ENCODE peak calls at places on chromosomes 4 and X, in four cellular contexts. One of them, this sample, is unnamed.

GRCh38 chrX:129705988-129706387 is 32.8 kb upstream of the XPNPEP2 start:
- DNase-seq in tibial artery: no peak
- DNase-seq in Caki2: no peak
- DNase-seq in stromal cell of bone marrow: no peak
- DNase-seq in this sample: no peak

GRCh38 chr4:55927776-55928437 is 20.8 kb upstream of the CEP135 start:
- DNase-seq in stromal cell of bone marrow: no peak
- DNase-seq in Caki2: no peak
- DNase-seq in tibial artery: no peak
- DNase-seq in this sample: no peak

GRCh38 chrX:141469469-141469868 is 115.1 kb downstream of the SPANXA1 start:
- DNase-seq in tibial artery: no peak
- DNase-seq in stromal cell of bone marrow: no peak
- DNase-seq in Caki2: peak
- DNase-seq in this sample: no peak

GRCh38 chr4:2103127-2103842 is 44.2 kb downstream of the NAT8L start:
- DNase-seq in tibial artery: no peak
- DNase-seq in stromal cell of bone marrow: no peak
- DNase-seq in Caki2: no peak
- DNase-seq in this sample: no peak

GRCh38 chr4:3708103-3708510 is 58.1 kb upstream of the ADRA2C start:
- DNase-seq in Caki2: no peak
- DNase-seq in stromal cell of bone marrow: peak
- DNase-seq in tibial artery: peak
- DNase-seq in this sample: no peak

GRCh38 chr4:139144161-139144859 is 32.7 kb downstream of the ELF2 start:
- DNase-seq in stromal cell of bone marrow: peak
- DNase-seq in tibial artery: peak
- DNase-seq in Caki2: no peak
- DNase-seq in this sample: no peak

GRCh38 chrX:132365490-132365889 is 123.3 kb downstream of the MBNL3 start:
- DNase-seq in Caki2: no peak
- DNase-seq in stromal cell of bone marrow: no peak
- DNase-seq in tibial artery: no peak
- DNase-seq in this sample: no peak

GRCh38 chrX:148020329-148020728 is 39.2 kb downstream of the FMR1NB start:
- DNase-seq in tibial artery: no peak
- DNase-seq in Caki2: no peak
- DNase-seq in stromal cell of bone marrow: no peak
- DNase-seq in this sample: no peak

GRCh38 chrX:45142185-45142584 is 58.5 kb downstream of the DIPK2B start:
- DNase-seq in stromal cell of bone marrow: peak
- DNase-seq in tibial artery: no peak
- DNase-seq in Caki2: no peak
- DNase-seq in this sample: no peak

GRCh38 chr4:780730-781492 is 45.0 kb downstream of the CPLX1 start:
- DNase-seq in stromal cell of bone marrow: no peak
- DNase-seq in Caki2: no peak
- DNase-seq in tibial artery: no peak
- DNase-seq in this sample: no peak

This sample was measured in ACHN.